ENCODE peak calls at places on chromosomes 4 and X, in eight cellular contexts. H is adrenal gland; B is MV-4-11; A is NCI-H2029 treated with DMSO at 0.1 percent for 48 hours; Q is aorta; K is ascending aorta; V is stimulated activated CD8-positive, alpha-beta memory T cell treated with anti-CD3 and anti-CD28 coated beads, Interleukin-4, amount 100 ng/mL, for 4 hours; I is anterior cingulate cortex. D is an unnamed sample.

GRCh38 chrX:30620980-30621716 is 32.1 kb upstream of the GK start:
- DNase-seq in H (peak; percentile 29), B (peak; percentile 83), A (no peak), Q (no peak), K (no peak), V (no peak), I (no peak), D (no peak)

GRCh38 chr4:30832652-30833051 is 112.5 kb downstream of the PCDH7 start:
- DNase-seq in H (no peak), B (no peak), A (no peak), Q (no peak), K (no peak), V (no peak), I (no peak), D (no peak)

GRCh38 chr4:110211007-110211769 is 12.8 kb upstream of the ELOVL6 start:
- DNase-seq in H (peak; percentile 24), B (peak; percentile 47), A (peak; percentile 13), Q (no peak), K (no peak), V (no peak), I (no peak), D (no peak)

GRCh38 chrX:7346021-7346420 is 198.1 kb upstream of the PUDP start:
- DNase-seq in H (no peak), B (no peak), A (no peak), Q (no peak), K (no peak), V (no peak), I (no peak), D (no peak)

GRCh38 chrX:138150709-138151108 is 560.8 kb downstream of the FGF13 start:
- DNase-seq in H (no peak), B (no peak), A (no peak), Q (no peak), K (no peak), V (no peak), I (no peak), D (no peak)

GRCh38 chrX:86917959-86918358 is 599.6 kb upstream of the KLHL4 start:
- DNase-seq in H (no peak), B (no peak), A (no peak), Q (no peak), K (no peak), V (no peak), I (no peak), D (no peak)

GRCh38 chr4:37953620-37954325 is 6.4 kb upstream of the PTTG2 start:
- DNase-seq in H (no peak), B (no peak), A (no peak), Q (no peak), K (no peak), V (no peak), I (no peak), D (no peak)

GRCh38 chrX:88940904-88941303 is 193.9 kb downstream of the CPXCR1 start:
- DNase-seq in H (no peak), B (no peak), A (no peak), Q (no peak), K (no peak), V (no peak), I (no peak), D (no peak)

GRCh38 chr4:13920901-13921300 is 293.4 kb upstream of the BOD1L1 start:
- DNase-seq in H (no peak), B (peak; percentile 82), A (no peak), Q (peak; percentile 47), K (peak; percentile 69), V (no peak), I (no peak), D (no peak)

GRCh38 chr4:88107406-88108107 is 50.9 kb downstream of the ABCG2 start:
- DNase-seq in H (no peak), B (no peak), A (no peak), Q (no peak), K (no peak), V (no peak), I (no peak), D (peak; percentile 5)

GRCh38 chrX:153647461-153648357 is 706 bp downstream of the DUSP9 start:
- DNase-seq in H (peak; percentile 10), B (no peak), A (no peak), Q (peak; percentile 35), K (peak; percentile 58), V (no peak), I (no peak), D (no peak)

GRCh38 chr4:68373513-68373912 is 23.6 kb upstream of the YTHDC1 start:
- DNase-seq in H (peak; percentile 48), B (no peak), A (peak; percentile 30), Q (peak; percentile 90), K (peak; percentile 88), V (no peak), I (peak; percentile 67), D (peak; percentile 70)

GRCh38 chr4:88442636-88443260 is 14.2 kb upstream of the HERC5 start:
- DNase-seq in H (no peak), B (no peak), A (no peak), Q (no peak), K (no peak), V (no peak), I (peak; percentile 5), D (no peak)

GRCh38 chr4:14783011-14783877 is 219.0 kb upstream of the CPEB2 start:
- DNase-seq in H (no peak), B (no peak), A (no peak), Q (no peak), K (no peak), V (no peak), I (no peak), D (no peak)

GRCh38 chrX:46268429-46268828 is 276.8 kb downstream of the ZNF674 start:
- DNase-seq in H (no peak), B (peak; percentile 22), A (no peak), Q (no peak), K (no peak), V (no peak), I (no peak), D (no peak)

GRCh38 chr4:67723949-67724348 is 23.0 kb upstream of the UBA6 start:
- DNase-seq in H (no peak), B (no peak), A (no peak), Q (no peak), K (no peak), V (no peak), I (no peak), D (no peak)

GRCh38 chrX:24662344-24662743 is 15.2 kb upstream of the PCYT1B start:
- DNase-seq in H (no peak), B (no peak), A (no peak), Q (no peak), K (no peak), V (no peak), I (no peak), D (no peak)

GRCh38 chr4:52984469-52984868 is 122.4 kb downstream of the RASL11B start:
- DNase-seq in H (no peak), B (no peak), A (no peak), Q (no peak), K (no peak), V (no peak), I (no peak), D (no peak)

GRCh38 chr4:72701987-72702819 is 133.2 kb upstream of the ADAMTS3 start:
- DNase-seq in H (peak; percentile 34), B (no peak), A (peak; percentile 2), Q (no peak), K (no peak), V (no peak), I (no peak), D (no peak)

GRCh38 chr4:73945674-73946449 is 36.0 kb downstream of the PF4 start:
- DNase-seq in H (no peak), B (no peak), A (peak; percentile 64), Q (no peak), K (no peak), V (no peak), I (no peak), D (no peak)

GRCh38 chr4:113179996-113180395 is 130.5 kb downstream of the ANK2 start:
- DNase-seq in H (no peak), B (no peak), A (no peak), Q (no peak), K (no peak), V (no peak), I (no peak), D (no peak)

GRCh38 chr4:52028970-52029369 is 8.8 kb upstream of the LRRC66 start:
- DNase-seq in H (no peak), B (no peak), A (no peak), Q (no peak), K (no peak), V (no peak), I (no peak), D (no peak)

GRCh38 chr4:111648056-111648455 is 497.2 kb upstream of the FAM241A start:
- DNase-seq in H (no peak), B (no peak), A (no peak), Q (no peak), K (no peak), V (no peak), I (no peak), D (no peak)

GRCh38 chr4:1469043-1469442 is 62.8 kb upstream of the NKX1-1 start:
- DNase-seq in H (peak; percentile 10), B (no peak), A (no peak), Q (no peak), K (peak; percentile 18), V (no peak), I (no peak), D (no peak)

GRCh38 chr4:148065069-148065468 is 333.2 kb downstream of the ARHGAP10 start:
- DNase-seq in H (no peak), B (no peak), A (no peak), Q (no peak), K (no peak), V (no peak), I (peak; percentile 30), D (no peak)

GRCh38 chr4:44704673-44705072 is 21.7 kb downstream of the GNPDA2 start:
- DNase-seq in H (no peak), B (no peak), A (no peak), Q (no peak), K (no peak), V (no peak), I (no peak), D (no peak)

GRCh38 chr4:132614682-132615081 is 534.4 kb upstream of the PCDH10 start:
- DNase-seq in H (no peak), B (no peak), A (no peak), Q (no peak), K (no peak), V (no peak), I (no peak), D (no peak)

D was measured in hypothalamus.